ENCODE peak calls at places on chromosomes 4 and X, in five cellular contexts. Y is CD8-positive, alpha-beta memory T cell; O is NCI-H1092; W is T-helper 2 cell; G is Jurkat, Clone E6-1. T is an unnamed sample.

GRCh38 chrX:56963377-56963776 is 32.0 kb downstream of the SPIN3 start:
- DNase-seq in Y (peak), G (peak), O (no peak), W (peak), T (no peak)

GRCh38 chrX:149152941-149153340 is 352.2 kb downstream of the IDS start:
- DNase-seq in G (no peak), O (no peak), Y (no peak), W (no peak), T (no peak)

GRCh38 chrX:40176979-40177430 is 79.2 kb upstream of the BCOR start:
- DNase-seq in O (no peak), Y (no peak), W (peak), G (no peak), T (no peak)

GRCh38 chrX:30831082-30831481 is 58.0 kb downstream of the TAB3 start:
- DNase-seq in G (no peak), W (peak), O (no peak), Y (no peak), T (no peak)

GRCh38 chr4:8471211-8471875 is 30.8 kb downstream of the TRMT44 start:
- DNase-seq in W (no peak), Y (no peak), O (no peak), G (no peak), T (no peak)

GRCh38 chr4:139835006-139835405 is 169.4 kb downstream of the MGST2 start:
- DNase-seq in O (no peak), Y (no peak), G (no peak), W (no peak), T (no peak)

GRCh38 chr4:102761478-102761790 is 666 bp upstream of the MANBA start:
- DNase-seq in O (no peak), Y (no peak), G (no peak), W (peak), T (no peak)

GRCh38 chr4:43282534-43282933 is 390.0 kb downstream of the GRXCR1 start:
- DNase-seq in Y (no peak), W (no peak), G (no peak), O (no peak), T (no peak)

GRCh38 chrX:23103546-23103945 is 103.8 kb downstream of the DDX53 start:
- DNase-seq in G (no peak), W (no peak), O (no peak), Y (no peak), T (no peak)

GRCh38 chr4:175646802-175647201 is 165.3 kb downstream of the GPM6A start:
- DNase-seq in Y (no peak), G (no peak), O (no peak), W (no peak), T (no peak)

GRCh38 chr4:113825272-113825671 is 63.7 kb upstream of the CAMK2D start:
- DNase-seq in W (peak), O (no peak), G (peak), Y (no peak), T (no peak)

GRCh38 chrX:2666491-2666890 is 24.6 kb upstream of the CD99 start:
- DNase-seq in W (no peak), G (no peak), O (no peak), Y (no peak), T (no peak)

GRCh38 chrX:111244238-111244750 is 26.0 kb downstream of the CAPN6 start:
- DNase-seq in G (no peak), W (peak), O (peak), Y (no peak), T (no peak)

GRCh38 chr4:42806436-42806835 is 86.1 kb upstream of the GRXCR1 start:
- DNase-seq in W (no peak), O (no peak), G (no peak), Y (no peak), T (no peak)

GRCh38 chr4:108483077-108483476 is 137.3 kb upstream of the RPL34 start:
- DNase-seq in G (peak), Y (no peak), W (peak), O (peak), T (no peak)

GRCh38 chr4:176902710-176903323 is 110.1 kb upstream of the VEGFC start:
- DNase-seq in Y (no peak), O (no peak), G (no peak), W (peak), T (no peak)

GRCh38 chr4:20506827-20507226 is 193.4 kb upstream of the PACRGL start:
- DNase-seq in O (no peak), G (no peak), W (no peak), Y (no peak), T (no peak)

GRCh38 chr4:128718793-128719192 is 90.7 kb upstream of the JADE1 start:
- DNase-seq in W (no peak), Y (no peak), O (no peak), G (no peak), T (no peak)

GRCh38 chr4:3047464-3048286 is 26.7 kb downstream of the HTT-AS start:
- DNase-seq in Y (peak), G (peak), W (peak), O (peak), T (peak)

GRCh38 chrX:96407501-96407900 is 277.1 kb upstream of the DIAPH2 start:
- DNase-seq in O (no peak), W (no peak), G (no peak), Y (no peak), T (no peak)

GRCh38 chr4:119025916-119026661 is 109.5 kb upstream of the MYOZ2 start:
- DNase-seq in G (no peak), W (no peak), O (no peak), Y (no peak), T (no peak)

GRCh38 chrX:23003121-23003520 is 3.4 kb downstream of the DDX53 start:
- DNase-seq in W (no peak), O (no peak), G (no peak), Y (no peak), T (no peak)

GRCh38 chr4:7358100-7358735 is 76.5 kb downstream of the PSAPL1 start:
- DNase-seq in G (no peak), W (no peak), Y (no peak), O (no peak), T (no peak)

GRCh38 chr4:123443401-123444297 is 47.1 kb downstream of the SPRY1 start:
- DNase-seq in Y (no peak), G (no peak), W (peak), O (no peak), T (no peak)

GRCh38 chr4:141258558-141258957 is 37.9 kb downstream of the ZNF330 start:
- DNase-seq in Y (no peak), O (no peak), W (no peak), G (no peak), T (no peak)

GRCh38 chrX:67693928-67694327 is 150.1 kb downstream of the AR start:
- DNase-seq in G (no peak), O (no peak), W (no peak), Y (no peak), T (no peak)

GRCh38 chrX:9724711-9725110 is 40.9 kb downstream of the GPR143 start:
- DNase-seq in O (no peak), G (no peak), Y (no peak), W (no peak), T (no peak)

GRCh38 chrX:153714256-153714655 is 9.9 kb downstream of the BCAP31 start:
- DNase-seq in Y (no peak), W (no peak), G (no peak), O (no peak), T (no peak)

GRCh38 chr4:84708406-84709135 is 125.6 kb downstream of the CDS1 start:
- DNase-seq in Y (no peak), G (no peak), W (no peak), O (no peak), T (no peak)

GRCh38 chr4:141501395-141501794 is 135.0 kb upstream of the IL15 start:
- DNase-seq in G (no peak), O (no peak), W (no peak), Y (no peak), T (no peak)

GRCh38 chr4:17817027-17817426 is 6.2 kb downstream of the NCAPG start:
- DNase-seq in G (peak), Y (no peak), O (peak), W (peak), T (no peak)

GRCh38 chr4:117560329-117560728 is 474.0 kb upstream of the NDST3 start:
- DNase-seq in W (no peak), O (no peak), Y (no peak), G (peak), T (no peak)